ENCODE peak calls at places on chromosome 17, in six cellular contexts. N is AG10803; K is stimulated activated naive B cell treated with anti-CD40 and anti-IgM and Interleukin-4, amounts not matched to agents 10 μg/mL and 1 μg/mL and 100 μg/mL, for 72 hours; W is effector memory CD4-positive, alpha-beta T cell; Z is T-helper 1 cell; B is activated CD8-positive, alpha-beta T cell treated with anti-CD3 and anti-CD28 coated beads for 36 hours. X is an unnamed sample.

GRCh38 chr17:28404812-28405570 is 1.0 kb downstream of the SLC46A1 start:
- DNase-seq in Z (no peak), K (no peak), N (no peak), B (no peak), W (no peak), X (no peak)

GRCh38 chr17:1412185-1413110 is 12.4 kb upstream of the YWHAE start:
- DNase-seq in Z (no peak), K (no peak), W (no peak), B (no peak), N (no peak), X (no peak)

GRCh38 chr17:1630662-1631061 is 2.0 kb upstream of the SLC43A2 start:
- DNase-seq in N (no peak), B (no peak), Z (no peak), W (no peak), K (no peak), X (no peak)

GRCh38 chr17:13016881-13017622 is 775 bp downstream of the ELAC2 start:
- DNase-seq in B (no peak), Z (no peak), W (no peak), K (no peak), N (peak), X (no peak)

GRCh38 chr17:75619506-75620431 is 13.5 kb upstream of the SMIM5 start:
- DNase-seq in K (no peak), N (peak), W (no peak), B (peak), Z (no peak), X (peak)

GRCh38 chr17:16313159-16314090 is 39.8 kb downstream of the CENPV start:
- DNase-seq in B (no peak), K (no peak), Z (no peak), N (no peak), W (no peak), X (no peak)

GRCh38 chr17:32876414-32877163 is at the start of gene MYO1D:
- DNase-seq in W (peak), B (peak), Z (peak), K (peak), N (no peak), X (peak)

GRCh38 chr17:38748329-38749221 is at the start of gene PCGF2:
- DNase-seq in W (no peak), N (peak), Z (no peak), K (no peak), B (peak), X (no peak)

GRCh38 chr17:65479282-65479681 is 82.2 kb downstream of the AXIN2 start:
- DNase-seq in N (no peak), W (no peak), K (no peak), Z (no peak), B (no peak), X (no peak)

GRCh38 chr17:31096106-31096436 is 1.3 kb downstream of the NF1 start:
- DNase-seq in W (no peak), B (no peak), K (no peak), N (no peak), Z (no peak), X (no peak)

GRCh38 chr17:5049314-5049819 is 14.1 kb upstream of the SLC52A1 start:
- DNase-seq in B (peak), N (peak), W (peak), K (no peak), Z (peak), X (no peak)

GRCh38 chr17:61454932-61455753 is 2.9 kb downstream of the TBX4 start:
- DNase-seq in Z (no peak), K (no peak), W (no peak), N (no peak), B (no peak), X (no peak)

GRCh38 chr17:77496401-77496801 is 355.6 kb downstream of the SEC14L1 start:
- DNase-seq in Z (no peak), B (peak), K (no peak), W (no peak), N (no peak), X (no peak)

GRCh38 chr17:59378621-59379194 is 47.3 kb downstream of the YPEL2 start:
- DNase-seq in N (peak), B (no peak), W (no peak), Z (no peak), K (no peak), X (no peak)

GRCh38 chr17:77372444-77373297 is 231.9 kb downstream of the SEC14L1 start:
- DNase-seq in B (peak), Z (peak), K (no peak), W (peak), N (peak), X (peak)

GRCh38 chr17:2406903-2407790 is 6.3 kb upstream of the MNT start:
- DNase-seq in W (no peak), Z (peak), N (peak), B (peak), K (no peak), X (no peak)

GRCh38 chr17:10088444-10088843 is 110.0 kb downstream of the GAS7 start:
- DNase-seq in B (no peak), K (no peak), Z (no peak), N (no peak), W (no peak), X (no peak)

GRCh38 chr17:56577810-56578209 is 15.7 kb upstream of the NOG start:
- DNase-seq in N (no peak), W (no peak), B (no peak), Z (no peak), K (no peak), X (no peak)

GRCh38 chr17:65103896-65104295 is 33.3 kb upstream of the RGS9 start:
- DNase-seq in W (no peak), K (no peak), Z (no peak), B (no peak), N (no peak), X (no peak)

GRCh38 chr17:77458202-77459017 is 317.6 kb downstream of the SEC14L1 start:
- DNase-seq in N (no peak), K (no peak), W (no peak), B (peak), Z (peak), X (no peak)

GRCh38 chr17:59761385-59762021 is 54.0 kb downstream of the VMP1 start:
- DNase-seq in B (no peak), Z (no peak), N (peak), K (peak), W (no peak), X (no peak)

GRCh38 chr17:10798332-10798749 is 5.6 kb downstream of the TMEM238L start:
- DNase-seq in W (no peak), K (no peak), B (no peak), N (no peak), Z (no peak), X (no peak)

GRCh38 chr17:79985361-79985760 is 50.3 kb downstream of the TBC1D16 start:
- DNase-seq in Z (no peak), K (no peak), N (no peak), W (no peak), B (no peak), X (no peak)

GRCh38 chr17:2218426-2218825 is 85.2 kb downstream of the SMG6 start:
- DNase-seq in K (no peak), N (no peak), Z (no peak), B (no peak), W (no peak), X (no peak)

GRCh38 chr17:6346387-6346786 is 88.5 kb downstream of the AIPL1 start:
- DNase-seq in W (no peak), Z (no peak), K (no peak), B (no peak), N (no peak), X (no peak)

GRCh38 chr17:17626151-17626805 is 34.8 kb upstream of the PEMT start:
- DNase-seq in B (no peak), Z (no peak), K (no peak), W (no peak), N (no peak), X (no peak)

GRCh38 chr17:45394913-45395568 is 37.6 kb downstream of the ARHGAP27 start:
- DNase-seq in B (peak), W (no peak), K (no peak), Z (peak), N (peak), X (peak)

GRCh38 chr17:79801156-79802038 is 4.5 kb upstream of the CBX8 start:
- DNase-seq in W (no peak), Z (no peak), B (no peak), K (no peak), N (no peak), X (no peak)

GRCh38 chr17:9865585-9865984 is 39.5 kb downstream of the RCVRN start:
- DNase-seq in K (no peak), W (no peak), N (no peak), Z (no peak), B (no peak), X (no peak)

GRCh38 chr17:8820311-8821010 is 21.3 kb upstream of the MFSD6L start:
- DNase-seq in B (no peak), W (no peak), N (peak), Z (no peak), K (no peak), X (no peak)

GRCh38 chr17:28743243-28744103 is at the start of gene TRAF4:
- DNase-seq in N (peak), W (peak), K (peak), B (peak), Z (peak), X (peak)

GRCh38 chr17:29760771-29761682 is 138.3 kb upstream of the CORO6 start:
- DNase-seq in Z (peak), W (peak), B (peak), N (peak), K (peak), X (peak)

GRCh38 chr17:1999557-2000251 is 25.4 kb downstream of the RTN4RL1 start:
- DNase-seq in B (no peak), K (no peak), W (no peak), Z (no peak), N (peak), X (no peak)

GRCh38 chr17:51793686-51794085 is 364.8 kb downstream of the CA10 start:
- DNase-seq in K (no peak), W (no peak), B (no peak), N (no peak), Z (no peak), X (no peak)

X was measured in GM10248.